ENCODE peak calls at places on chromosomes 2 and 18, in seven cellular contexts. M is HepG2, Q is HCT116, X is K562, D is SK-N-SH, U is H1, I is GM12878. C is an unnamed sample.

GRCh38 chr18:36706313-36706881 is 122.4 kb downstream of the TPGS2 start:
- DNase-seq in M (no peak), Q (no peak), X (no peak), D (no peak), U (no peak), I (no peak), C (no peak)

GRCh38 chr2:111930875-111931274 is 32.5 kb downstream of the MERTK start:
- DNase-seq in M (no peak), Q (no peak), X (no peak), D (no peak), U (no peak), I (peak; percentile 1), C (no peak)

GRCh38 chr2:105836840-105837692 is 92.4 kb downstream of the NCK2 start:
- DNase-seq in M (no peak), Q (no peak), X (no peak), D (no peak), U (no peak), I (no peak), C (no peak)

GRCh38 chr2:217650716-217651360 is 352.0 kb downstream of the TNS1 start:
- DNase-seq in M (peak; percentile 59), Q (peak; percentile 60), X (peak; percentile 28), D (peak; percentile 55), U (peak; percentile 54), I (no peak), C (peak; percentile 18)

GRCh38 chr2:117801826-117802225 is 12.7 kb upstream of the DDX18 start:
- DNase-seq in M (no peak), Q (no peak), X (no peak), D (no peak), U (no peak), I (no peak), C (no peak)

GRCh38 chr2:152550386-152550785 is 166.9 kb downstream of the PRPF40A start:
- DNase-seq in M (peak; percentile 33), Q (no peak), X (no peak), D (no peak), U (no peak), I (no peak), C (no peak)

GRCh38 chr18:79400091-79400590 is 4.4 kb downstream of the NFATC1 start:
- DNase-seq in M (no peak), Q (no peak), X (peak; percentile 74), D (no peak), U (peak; percentile 58), I (no peak), C (peak; percentile 48)

GRCh38 chr2:85779641-85780315 is 26.0 kb downstream of the ATOH8 start:
- DNase-seq in M (no peak), Q (no peak), X (no peak), D (no peak), U (no peak), I (no peak), C (no peak)

GRCh38 chr2:29195796-29196195 is 80.6 kb downstream of the CLIP4 start:
- DNase-seq in M (no peak), Q (no peak), X (no peak), D (no peak), U (no peak), I (no peak), C (no peak)

GRCh38 chr2:232386490-232386739 is 7.9 kb downstream of the ALPP start:
- DNase-seq in M (no peak), Q (no peak), X (no peak), D (no peak), U (no peak), I (no peak), C (no peak)

GRCh38 chr2:236894791-236895190 is 190.9 kb upstream of the COPS8 start:
- DNase-seq in M (peak; percentile 50), Q (no peak), X (no peak), D (no peak), U (no peak), I (no peak), C (no peak)

GRCh38 chr2:120934891-120935338 is 199.2 kb downstream of the GLI2 start:
- DNase-seq in M (peak; percentile 84), Q (peak; percentile 69), X (no peak), D (no peak), U (no peak), I (no peak), C (no peak)

GRCh38 chr2:115596659-115597375 is 1154.4 kb downstream of the DPP10 start:
- DNase-seq in M (no peak), Q (no peak), X (no peak), D (no peak), U (no peak), I (no peak), C (no peak)

GRCh38 chr18:23593720-23594119 is 7.4 kb upstream of the NPC1 start:
- DNase-seq in M (no peak), Q (no peak), X (no peak), D (no peak), U (no peak), I (no peak), C (no peak)

GRCh38 chr2:151946856-151947523 is 118.8 kb upstream of the ARL5A start:
- DNase-seq in M (peak; percentile 45), Q (peak; percentile 21), X (peak; percentile 68), D (peak; percentile 62), U (peak; percentile 77), I (no peak), C (no peak)

GRCh38 chr18:3814840-3815239 is 364.9 kb downstream of the TGIF1 start:
- DNase-seq in M (no peak), Q (no peak), X (no peak), D (no peak), U (no peak), I (no peak), C (no peak)
- TF ChIP-seq JUND in M (no peak), Q (no peak), X (no peak), D (no peak), U (no peak), I (no peak), C (no peak)

DNA sequence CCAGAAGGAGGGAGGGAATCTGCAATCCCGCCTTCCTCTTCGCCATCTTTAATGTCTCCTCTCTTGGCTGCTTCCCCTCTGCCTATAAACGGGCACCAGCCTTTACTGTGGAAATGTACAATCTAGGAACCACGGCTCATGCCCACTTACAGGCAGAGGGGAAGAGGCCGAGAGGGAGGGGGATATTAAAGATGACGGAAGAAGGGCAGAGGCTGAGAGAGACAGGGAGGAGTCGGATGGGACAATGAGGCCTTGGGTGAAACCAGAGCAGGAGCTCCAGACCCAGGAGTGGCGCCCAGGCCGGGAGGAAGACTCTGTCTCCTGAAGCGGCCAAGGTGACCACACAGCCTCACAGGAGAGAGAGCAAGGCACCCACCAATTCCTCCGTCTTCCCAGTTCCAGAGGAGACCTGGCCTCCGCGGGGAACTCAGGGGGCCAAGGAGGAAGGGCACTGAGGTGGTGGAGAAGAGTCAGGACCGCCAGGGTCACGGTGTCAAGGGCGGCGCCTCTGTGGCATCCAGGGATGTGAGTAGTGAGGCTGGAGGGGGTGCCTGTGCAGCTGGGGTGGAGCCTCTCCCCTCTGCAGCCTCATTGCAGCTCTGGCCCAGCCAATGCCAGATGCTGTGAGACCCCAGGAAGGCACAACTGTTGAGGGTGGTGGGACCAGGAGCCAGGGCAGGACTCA is 67.8 kb downstream of the CIB4 start:
- DNase-seq in M (no peak), Q (no peak), X (no peak), D (no peak), U (no peak), I (no peak), C (no peak)
- TF ChIP-seq JUND in M (no peak), Q (no peak), X (no peak), D (no peak), U (no peak), I (no peak), C (no peak)

GRCh38 chr2:11753452-11753885 is 7.0 kb downstream of the LPIN1 start:
- DNase-seq in M (no peak), Q (no peak), X (no peak), D (peak; percentile 60), U (no peak), I (peak; percentile 93), C (no peak)
- TF ChIP-seq JUND in M (no peak), Q (no peak), X (peak; percentile 22), D (no peak), U (no peak), I (no peak), C (no peak)

DNA sequence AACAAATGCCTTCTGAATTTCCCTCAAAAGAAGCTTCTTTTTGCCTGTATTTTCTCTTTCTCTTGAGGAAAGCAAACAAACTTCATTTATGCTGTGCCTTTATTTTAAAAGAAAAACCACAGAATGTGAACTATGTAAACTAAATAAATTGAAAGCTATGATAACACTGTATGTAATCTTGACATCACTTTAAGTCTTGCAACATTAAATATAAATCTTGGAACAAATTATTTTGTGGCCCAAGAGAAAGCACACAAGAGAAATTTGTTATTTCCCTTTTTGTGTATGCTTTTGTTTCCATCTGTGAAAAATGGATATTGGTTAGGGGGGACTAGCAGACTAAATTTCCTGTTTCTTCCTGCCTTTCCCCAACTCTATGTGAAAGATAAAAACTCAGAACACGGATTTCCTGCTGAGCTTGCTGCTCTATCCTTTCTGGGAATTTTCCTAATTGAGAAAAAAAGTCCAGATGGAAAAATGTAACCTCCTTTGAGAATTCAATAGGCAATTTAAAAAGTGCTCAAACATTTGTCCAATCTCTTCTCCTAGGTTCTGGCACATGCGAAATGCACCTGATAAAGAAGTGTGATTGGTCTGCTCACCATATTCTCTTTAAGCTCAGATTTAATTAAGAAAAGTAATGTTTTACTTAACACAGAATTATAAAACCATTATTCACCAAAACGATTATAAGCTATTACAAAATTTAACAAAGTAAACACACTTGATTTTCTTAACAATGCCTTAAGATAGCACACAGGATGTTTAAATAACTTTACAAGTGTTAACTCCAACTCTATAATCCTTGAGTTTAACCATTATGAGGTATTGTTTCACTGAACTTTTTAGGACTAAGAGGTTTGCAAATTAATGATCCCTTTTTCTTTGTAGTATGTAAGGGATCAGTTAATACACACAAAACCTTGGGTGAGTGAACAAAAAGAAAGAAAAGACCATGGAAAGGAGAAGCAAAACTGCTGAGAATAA is 21.1 kb upstream of the TFPI start:
- DNase-seq in M (no peak), Q (no peak), X (no peak), D (no peak), U (no peak), I (no peak), C (no peak)
- TF ChIP-seq JUND in M (no peak), Q (no peak), X (no peak), D (no peak), U (no peak), I (no peak), C (no peak)

DNA sequence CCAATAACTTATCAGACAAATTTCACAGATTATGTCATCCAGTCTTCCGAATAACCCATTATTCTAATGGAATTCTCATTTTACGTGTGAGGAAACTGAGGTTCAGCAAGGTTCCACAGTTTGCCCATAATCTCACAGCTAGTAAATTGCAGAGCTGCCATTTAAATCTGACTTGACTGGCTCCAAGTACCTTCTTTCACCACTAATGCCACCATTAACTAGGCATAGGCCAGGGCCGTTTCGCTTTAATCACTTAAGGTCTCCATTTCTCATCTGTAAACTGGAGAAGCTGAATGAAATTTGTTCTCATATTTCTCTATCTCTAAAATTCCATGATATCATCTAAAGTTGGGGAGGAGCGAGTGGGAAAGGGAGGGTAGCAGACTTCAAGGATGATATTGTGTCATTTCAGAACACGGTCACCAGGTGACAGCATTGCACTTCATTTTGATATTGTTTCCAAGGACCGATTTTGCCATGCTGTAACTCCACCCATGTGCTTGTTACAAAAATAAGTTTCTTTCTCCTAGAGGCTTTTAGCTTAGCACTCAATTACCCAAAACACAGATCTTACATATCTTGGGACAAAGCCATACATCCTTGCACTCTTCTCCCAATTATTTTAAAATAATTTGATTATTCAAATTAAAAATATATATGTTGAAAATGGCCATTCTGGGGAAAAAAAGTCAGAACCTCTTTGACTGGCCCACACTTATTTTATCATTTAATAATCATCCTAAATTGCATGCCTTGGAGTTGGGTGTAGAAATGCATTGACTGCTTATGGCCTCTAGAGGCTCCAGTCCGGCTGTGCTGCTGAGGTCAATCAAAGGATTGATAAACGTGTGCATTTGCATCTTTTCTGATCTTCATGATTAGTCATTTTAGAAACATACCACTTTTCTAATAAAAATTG is 123.8 kb downstream of the AKAIN1 start:
- DNase-seq in M (peak; percentile 31), Q (peak; percentile 13), X (peak; percentile 44), D (peak; percentile 45), U (peak; percentile 52), I (no peak), C (peak; percentile 13)
- TF ChIP-seq JUND in M (no peak), Q (no peak), X (no peak), D (no peak), U (peak; percentile 50), I (no peak), C (no peak)

C was measured in T47D.